ENCODE peak calls at places on chromosomes 11 and 22, in six cellular contexts. I is HCT116, D is GM23248, C is MM.1S, W is SK-N-SH, P is PC-3. J is an unnamed sample. For H3K9me2, the result is how much of the 10 kb centered on the place peaks cover.

GRCh38 chr22:48895831-48896765 is 931.6 kb downstream of the BRD1 start:
- DNase-seq in C (no peak), I (no peak), P (no peak), D (no peak), W (no peak), J (no peak)

GRCh38 chr11:45333506-45333971 is 47.4 kb upstream of the SYT13 start:
- DNase-seq in I (peak), P (peak), W (peak), C (peak), D (peak), J (peak)

GRCh38 chr11:13384837-13385417 is 78.1 kb downstream of the BTBD10 start:
- DNase-seq in D (peak), C (peak), W (peak), I (peak), P (peak), J (peak)

GRCh38 chr11:363948-364761 is 5.1 kb upstream of the B4GALNT4 start:
- DNase-seq in W (peak), D (peak), P (peak), C (peak), I (peak), J (peak)

GRCh38 chr11:1168256-1168655 is 10.5 kb downstream of the MUC5AC start:
- DNase-seq in D (no peak), W (peak), P (no peak), C (no peak), I (no peak), J (no peak)

GRCh38 chr11:77101043-77101537 is 1.6 kb upstream of the OMP start:
- DNase-seq in C (peak), W (peak), D (peak), P (peak), I (no peak), J (peak)

GRCh38 chr11:69704508-69705245 is 855 bp upstream of the FGF19 start:
- DNase-seq in W (peak), D (peak), C (no peak), I (no peak), P (peak), J (no peak)

GRCh38 chr22:24592846-24593809 is at the start of gene LRRC75B:
- DNase-seq in W (peak), C (peak), I (peak), P (peak), D (peak), J (peak)

GRCh38 chr11:62124186-62125113 is 639 bp downstream of the INCENP start:
- DNase-seq in C (peak), I (no peak), D (peak), P (peak), W (peak), J (peak)

GRCh38 chr11:16347928-16348685 is 8.2 kb downstream of the SOX6 start:
- DNase-seq in D (peak), W (no peak), P (no peak), C (no peak), I (no peak), J (no peak)

GRCh38 chr22:26106412-26106811 is 62.9 kb upstream of the SEZ6L start:
- DNase-seq in C (no peak), W (peak), I (no peak), D (no peak), P (no peak), J (no peak)

GRCh38 chr11:34030386-34030785 is 21.1 kb upstream of the CAPRIN1 start:
- DNase-seq in P (no peak), D (no peak), C (no peak), I (no peak), W (no peak), J (no peak)

GRCh38 chr11:34028407-34028804 is 23.1 kb upstream of the CAPRIN1 start:
- DNase-seq in C (no peak), D (peak), I (no peak), P (no peak), W (no peak), J (no peak)

GRCh38 chr11:34029176-34029575 is 22.4 kb upstream of the CAPRIN1 start:
- DNase-seq in P (no peak), C (no peak), W (no peak), I (no peak), D (peak), J (no peak)

GRCh38 chr11:34027516-34028406 is 23.8 kb upstream of the CAPRIN1 start:
- DNase-seq in W (no peak), P (no peak), D (no peak), I (no peak), C (no peak), J (no peak)

DNA sequence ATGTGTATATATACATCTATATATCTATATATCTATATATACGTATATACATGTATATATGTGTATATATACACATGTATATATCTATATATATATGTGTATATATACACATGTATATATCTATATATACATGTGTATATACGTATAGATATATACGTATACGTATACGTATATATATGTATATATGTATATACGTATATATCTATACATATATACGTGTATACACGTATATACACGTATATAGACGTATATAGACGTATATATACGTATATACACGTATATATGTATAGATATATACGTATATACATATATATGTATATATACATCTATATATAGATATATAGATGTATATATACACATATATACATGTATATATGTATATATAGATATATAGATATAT is 25.1 kb upstream of the CAPRIN1 start:
- DNase-seq in W (no peak), P (no peak), D (no peak), I (no peak), C (no peak), J (no peak)
- H2AFZ ChIP-seq in W (no peak), P (no peak), D (no peak), I (no peak), C (no peak), J (no peak)

GRCh38 chr11:132898021-132898420 is 634.3 kb downstream of the OPCML start:
- DNase-seq in P (no peak), W (no peak), I (no peak), D (no peak), C (no peak), J (no peak)
- H3K9me2 ChIP-seq in P (under half), W (under half), I (under half), D (under half), C (under half), J (under half)

GRCh38 chr22:42855726-42856125 is 1.3 kb downstream of the ARFGAP3 start:
- DNase-seq in I (no peak), W (no peak), D (peak), C (no peak), P (no peak), J (no peak)
- H3K9ac ChIP-seq in I (peak), W (peak), D (peak), C (peak), P (peak), J (peak)

GRCh38 chr22:28172948-28173360 is 253.9 kb upstream of the PITPNB start:
- DNase-seq in D (peak), C (no peak), P (peak), W (peak), I (no peak), J (no peak)
- H2AFZ ChIP-seq in D (no peak), C (no peak), P (no peak), W (no peak), I (no peak), J (no peak)

J was measured in Karpas-422.